ENCODE peak calls at places on chromosomes 6 and 20, in seven cellular contexts. W is HepG2, P is H1, L is IMR-90, N is K562, B is GM12878, F is SK-N-SH. D is an unnamed sample.

GRCh38 chr6:39917329-39917728 is 16.9 kb downstream of the MOCS1 start:
- DNase-seq in N (no peak), L (no peak), B (no peak), F (no peak), P (no peak), W (no peak), D (no peak)

GRCh38 chr6:11126876-11127275 is 15.4 kb upstream of the ERVFRD-1 start:
- DNase-seq in W (peak), B (no peak), N (no peak), L (peak), P (peak), F (no peak), D (no peak)

GRCh38 chr20:63703471-63703975 is 4.3 kb downstream of the ARFRP1 start:
- DNase-seq in N (peak), F (peak), B (no peak), W (no peak), P (no peak), L (no peak), D (no peak)

GRCh38 chr20:49513531-49513930 is 31.1 kb upstream of the KCNB1 start:
- DNase-seq in L (no peak), F (no peak), N (peak), W (no peak), B (no peak), P (no peak), D (no peak)

GRCh38 chr6:109865968-109866367 is 112.1 kb upstream of the GPR6 start:
- DNase-seq in N (no peak), L (no peak), P (peak), F (no peak), B (no peak), W (no peak), D (no peak)

GRCh38 chr6:45718901-45719300 is 296.8 kb downstream of the CLIC5 start:
- DNase-seq in N (no peak), B (no peak), P (no peak), L (peak), F (no peak), W (no peak), D (no peak)

GRCh38 chr6:42158631-42159030 is 14.5 kb upstream of the GUCA1A start:
- DNase-seq in L (no peak), N (no peak), B (no peak), W (no peak), P (no peak), F (no peak), D (no peak)

GRCh38 chr6:42417641-42418112 is 34.0 kb downstream of the TRERF1 start:
- DNase-seq in W (no peak), F (no peak), B (no peak), L (no peak), P (no peak), N (no peak), D (no peak)

GRCh38 chr6:113693866-113694265 is 163.3 kb upstream of the MARCKS start:
- DNase-seq in P (no peak), W (no peak), B (no peak), F (no peak), L (no peak), N (no peak), D (peak)

GRCh38 chr6:132789398-132789780 is 9.0 kb downstream of the SLC18B1 start:
- DNase-seq in B (no peak), F (no peak), N (no peak), P (no peak), L (no peak), W (no peak), D (no peak)

GRCh38 chr6:111522393-111523020 is 39.5 kb upstream of the REV3L start:
- DNase-seq in L (no peak), F (no peak), P (no peak), N (no peak), B (no peak), W (no peak), D (no peak)

GRCh38 chr20:1469925-1470571 is 3.4 kb upstream of the NSFL1C start:
- DNase-seq in B (peak), F (peak), N (peak), W (peak), L (peak), P (peak), D (peak)

GRCh38 chr20:44780226-44780625 is 30.1 kb downstream of the RIMS4 start:
- DNase-seq in N (peak), W (peak), L (peak), P (peak), B (no peak), F (no peak), D (peak)

GRCh38 chr6:160756021-160756420 is 54.0 kb downstream of the PLG start:
- DNase-seq in P (no peak), W (no peak), B (no peak), L (no peak), F (no peak), N (no peak), D (no peak)

GRCh38 chr6:132251711-132252110 is 149.6 kb downstream of the MOXD1 start:
- DNase-seq in N (no peak), L (no peak), F (no peak), P (no peak), B (no peak), W (no peak), D (no peak)

GRCh38 chr20:25452333-25452732 is 44.9 kb downstream of the GINS1 start:
- DNase-seq in N (no peak), F (no peak), B (no peak), W (no peak), L (no peak), P (no peak), D (no peak)

GRCh38 chr20:50038574-50038991 is 55.8 kb downstream of the SNAI1 start:
- DNase-seq in L (no peak), P (no peak), N (no peak), F (no peak), B (no peak), W (peak), D (no peak)

GRCh38 chr6:7750183-7750582 is 24.3 kb downstream of the BMP6 start:
- DNase-seq in B (no peak), P (no peak), W (no peak), L (no peak), F (no peak), N (no peak), D (no peak)

GRCh38 chr6:170096803-170097504 is 193.9 kb downstream of the DLL1 start:
- DNase-seq in W (no peak), F (no peak), P (peak), B (no peak), L (no peak), N (no peak), D (no peak)

GRCh38 chr6:132933085-132933484 is 118.7 kb downstream of the RPS12 start:
- DNase-seq in P (no peak), F (no peak), W (no peak), L (no peak), N (no peak), B (no peak), D (no peak)

GRCh38 chr20:54004397-54004940 is 65.9 kb downstream of the BCAS1 start:
- DNase-seq in L (no peak), F (no peak), P (no peak), N (no peak), W (no peak), B (peak), D (no peak)

GRCh38 chr6:28794175-28795002 is 129.4 kb downstream of the TRIM27 start:
- DNase-seq in F (no peak), L (peak), N (peak), P (no peak), W (peak), B (no peak), D (no peak)

GRCh38 chr6:133854633-133855598 is 34.0 kb upstream of the TCF21 start:
- DNase-seq in L (no peak), F (peak), W (peak), N (peak), B (no peak), P (peak), D (no peak)

GRCh38 chr6:153553627-153554026 is 422.5 kb upstream of the RGS17 start:
- DNase-seq in W (peak), F (no peak), B (no peak), N (no peak), L (no peak), P (peak), D (peak)

GRCh38 chr6:135008072-135008940 is 46.3 kb downstream of the HBS1L start:
- DNase-seq in P (no peak), F (no peak), W (peak), N (no peak), B (peak), L (no peak), D (no peak)

GRCh38 chr6:81979767-81980166 is 227.3 kb upstream of the TENT5A start:
- DNase-seq in P (no peak), B (no peak), F (no peak), W (no peak), L (no peak), N (no peak), D (no peak)

GRCh38 chr6:41894366-41895299 is 542 bp downstream of the USP49 start:
- DNase-seq in L (no peak), F (no peak), W (no peak), B (no peak), P (no peak), N (peak), D (no peak)

GRCh38 chr20:32216396-32217142 is 8.9 kb downstream of the POFUT1 start:
- DNase-seq in N (no peak), B (no peak), F (no peak), W (no peak), P (no peak), L (no peak), D (no peak)

GRCh38 chr6:104940881-104941693 is 15.8 kb upstream of the LIN28B start:
- DNase-seq in B (no peak), F (peak), W (peak), N (peak), P (peak), L (peak), D (no peak)

GRCh38 chr6:151609146-151609962 is 115.5 kb downstream of the CCDC170 start:
- DNase-seq in P (no peak), W (no peak), N (no peak), L (no peak), F (no peak), B (no peak), D (no peak)

GRCh38 chr6:161660666-161661571 is 387.1 kb upstream of the AGPAT4 start:
- DNase-seq in L (no peak), F (no peak), N (no peak), B (no peak), W (peak), P (no peak), D (no peak)

GRCh38 chr6:48426636-48427035 is 315.6 kb upstream of the PTCHD4 start:
- DNase-seq in N (no peak), B (no peak), F (no peak), L (peak), W (no peak), P (no peak), D (no peak)

GRCh38 chr20:19815553-19815991 is 57.5 kb downstream of the RIN2 start:
- DNase-seq in N (no peak), W (peak), F (no peak), P (no peak), B (no peak), L (peak), D (peak)

GRCh38 chr20:11411765-11412164 is 505.9 kb upstream of the BTBD3 start:
- DNase-seq in W (no peak), N (no peak), L (no peak), F (no peak), B (no peak), P (no peak), D (no peak)

GRCh38 chr20:53642196-53643030 is 48.8 kb upstream of the ZNF217 start:
- DNase-seq in W (peak), N (peak), P (no peak), F (no peak), L (peak), B (no peak), D (peak)

GRCh38 chr6:36383608-36384007 is 3.9 kb downstream of the ETV7 start:
- DNase-seq in F (no peak), B (no peak), W (no peak), L (no peak), P (no peak), N (no peak), D (peak)

GRCh38 chr6:12311106-12311505 is 20.9 kb downstream of the EDN1 start:
- DNase-seq in W (no peak), N (no peak), F (no peak), L (no peak), P (peak), B (no peak), D (peak)

GRCh38 chr6:135260612-135261011 is 79.5 kb downstream of the MYB start:
- DNase-seq in L (no peak), W (no peak), P (no peak), F (no peak), B (no peak), N (no peak), D (no peak)

GRCh38 chr6:1689141-1689540 is 79.4 kb downstream of the FOXC1 start:
- DNase-seq in W (no peak), P (no peak), F (no peak), N (no peak), B (no peak), L (no peak), D (no peak)
- TF ChIP-seq RAD21 in W (no peak), P (no peak), F (no peak), N (no peak), B (no peak), L (no peak), D (no peak)

DNA sequence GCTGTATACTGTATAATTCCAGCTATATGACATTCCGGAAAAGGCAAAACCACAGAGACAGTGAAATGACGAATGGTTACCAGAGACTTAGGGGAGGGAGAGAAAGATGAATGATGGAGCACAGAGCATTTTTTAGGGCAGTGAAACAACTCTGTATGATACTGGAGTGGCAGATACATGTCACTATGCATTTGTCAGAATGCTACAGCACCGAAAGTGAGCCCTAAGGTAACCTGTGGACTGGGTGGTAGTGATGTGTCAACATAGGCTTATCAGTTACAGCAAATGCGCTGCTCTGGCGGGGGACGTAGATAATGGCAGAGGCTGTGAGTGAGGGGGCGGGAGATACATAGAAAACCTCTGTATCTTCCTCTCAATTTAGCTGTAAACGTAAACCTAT is 201.3 kb upstream of the SSTR4 start:
- DNase-seq in B (no peak), P (no peak), F (no peak), W (no peak), L (no peak), N (peak), D (no peak)
- TF ChIP-seq USF2 in B (no peak), P (no peak), F (no peak), W (no peak), L (no peak), N (no peak), D (no peak)

GRCh38 chr6:69865126-69865525 is 1.2 kb upstream of the COL19A1 start:
- DNase-seq in F (no peak), B (no peak), L (peak), N (no peak), P (no peak), W (no peak), D (no peak)
- TF ChIP-seq RAD21 in F (no peak), B (no peak), L (no peak), N (no peak), P (no peak), W (no peak), D (no peak)

DNA sequence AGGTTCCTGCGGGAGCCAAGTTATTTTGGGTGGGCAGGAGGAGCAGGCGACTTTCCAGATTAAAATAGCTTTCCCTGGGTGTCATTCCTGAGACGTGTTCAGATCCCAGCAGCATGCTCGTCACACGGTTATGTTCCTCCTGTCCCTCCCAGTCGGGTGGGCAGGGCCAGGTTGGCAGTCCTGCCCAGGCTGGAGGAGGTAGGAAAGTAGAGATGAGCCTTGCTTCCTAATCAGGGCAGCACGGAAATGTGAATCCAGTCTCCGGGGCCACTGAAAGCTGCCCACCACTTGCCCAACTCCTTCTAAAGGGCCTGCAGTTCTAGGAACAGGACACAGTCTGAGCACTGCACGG is 137.0 kb downstream of the MRPL14 start:
- DNase-seq in P (no peak), L (peak), N (no peak), B (no peak), W (no peak), F (no peak), D (no peak)
- TF ChIP-seq USF2 in P (no peak), L (no peak), N (no peak), B (no peak), W (no peak), F (no peak), D (no peak)

GRCh38 chr6:147219463-147219862 is 15.2 kb downstream of the STXBP5 start:
- DNase-seq in B (no peak), F (no peak), N (no peak), L (no peak), W (no peak), P (no peak), D (no peak)

GRCh38 chr6:147223751-147224150 is 19.5 kb downstream of the STXBP5 start:
- DNase-seq in L (no peak), P (no peak), B (no peak), F (no peak), N (no peak), W (no peak), D (no peak)

GRCh38 chr6:147221739-147222138 is 17.5 kb downstream of the STXBP5 start:
- DNase-seq in N (no peak), L (no peak), W (no peak), B (no peak), F (no peak), P (no peak), D (no peak)

GRCh38 chr6:147220345-147220744 is 16.1 kb downstream of the STXBP5 start:
- DNase-seq in B (no peak), W (no peak), F (no peak), L (no peak), N (no peak), P (no peak), D (no peak)

GRCh38 chr6:147222160-147222838 is 18.1 kb downstream of the STXBP5 start:
- DNase-seq in N (peak), F (no peak), B (no peak), L (peak), P (no peak), W (peak), D (peak)
- TF ChIP-seq RAD21 in N (peak), F (peak), B (no peak), L (peak), P (peak), W (peak), D (peak)

GRCh38 chr6:31906122-31906521 is 4.2 kb upstream of the ZBTB12 start:
- DNase-seq in F (no peak), B (no peak), L (no peak), P (peak), N (no peak), W (no peak), D (no peak)
- TF ChIP-seq USF2 in F (no peak), B (no peak), L (no peak), P (no peak), N (no peak), W (no peak), D (no peak)

D was measured in A549.